ENCODE peak calls at places on chromosomes 13 and 19, in eight cellular contexts. Y, J, P, Q, H, X, K and S are unnamed samples.

GRCh38 chr13:99655351-99656091 is 154.2 kb downstream of the TM9SF2 start:
- DNase-seq in Y (no peak), J (peak; percentile 85), P (no peak), Q (peak; percentile 90), H (peak; percentile 79), X (no peak), K (no peak), S (peak; percentile 8)

GRCh38 chr19:52923782-52924593 is 760 bp upstream of the ZNF888 start:
- DNase-seq in Y (no peak), J (peak; percentile 67), P (peak; percentile 69), Q (no peak), H (peak; percentile 48), X (peak; percentile 51), K (no peak), S (peak; percentile 89)

GRCh38 chr13:96849091-96849490 is 145.2 kb downstream of the OXGR1 start:
- DNase-seq in Y (no peak), J (no peak), P (no peak), Q (no peak), H (no peak), X (no peak), K (no peak), S (no peak)

GRCh38 chr19:10876459-10877240 is 5.3 kb downstream of the CARM1 start:
- DNase-seq in Y (no peak), J (no peak), P (no peak), Q (no peak), H (no peak), X (no peak), K (no peak), S (no peak)

GRCh38 chr13:77422724-77423123 is 95.8 kb upstream of the MYCBP2 start:
- DNase-seq in Y (no peak), J (no peak), P (no peak), Q (no peak), H (no peak), X (no peak), K (no peak), S (no peak)

GRCh38 chr13:78662467-78662866 is 3.5 kb upstream of the OBI1 start:
- DNase-seq in Y (no peak), J (no peak), P (no peak), Q (no peak), H (no peak), X (no peak), K (no peak), S (no peak)

GRCh38 chr13:95643814-95644598 is 500 bp downstream of the DZIP1 start:
- DNase-seq in Y (peak; percentile 17), J (peak; percentile 32), P (peak; percentile 22), Q (no peak), H (peak; percentile 31), X (peak; percentile 53), K (peak; percentile 47), S (no peak)

GRCh38 chr19:38565686-38566105 is 52.1 kb downstream of the MAP4K1 start:
- DNase-seq in Y (no peak), J (no peak), P (no peak), Q (no peak), H (no peak), X (no peak), K (no peak), S (no peak)

GRCh38 chr13:98150836-98151489 is 8.1 kb downstream of the FARP1 start:
- DNase-seq in Y (no peak), J (no peak), P (no peak), Q (no peak), H (no peak), X (no peak), K (no peak), S (no peak)

GRCh38 chr13:35566340-35566739 is 89.9 kb upstream of the MAB21L1 start:
- DNase-seq in Y (no peak), J (no peak), P (no peak), Q (no peak), H (peak; percentile 5), X (peak; percentile 70), K (no peak), S (peak; percentile 80)

GRCh38 chr19:47471733-47472457 is at the start of gene SLC8A2:
- DNase-seq in Y (peak; percentile 14), J (peak; percentile 93), P (peak; percentile 76), Q (peak; percentile 35), H (peak; percentile 63), X (peak; percentile 83), K (peak; percentile 65), S (peak; percentile 98)

GRCh38 chr13:69580255-69580654 is 527.4 kb upstream of the ATXN8OS start:
- DNase-seq in Y (no peak), J (no peak), P (no peak), Q (no peak), H (no peak), X (no peak), K (no peak), S (no peak)

GRCh38 chr13:47178090-47178950 is 281.5 kb upstream of the HTR2A start:
- DNase-seq in Y (no peak), J (no peak), P (no peak), Q (no peak), H (no peak), X (peak; percentile 7), K (no peak), S (peak; percentile 76)

GRCh38 chr19:40282920-40283319 is 2.2 kb downstream of the AKT2 start:
- DNase-seq in Y (peak; percentile 31), J (no peak), P (no peak), Q (no peak), H (peak; percentile 20), X (no peak), K (no peak), S (no peak)

GRCh38 chr19:39052243-39052746 is 19.9 kb upstream of the FBXO27 start:
- DNase-seq in Y (peak; percentile 13), J (peak; percentile 68), P (peak; percentile 40), Q (no peak), H (peak; percentile 45), X (peak; percentile 56), K (peak; percentile 56), S (peak; percentile 59)

GRCh38 chr13:59012731-59013130 is 1151.0 kb downstream of the DIAPH3 start:
- DNase-seq in Y (no peak), J (no peak), P (no peak), Q (no peak), H (no peak), X (no peak), K (no peak), S (no peak)

GRCh38 chr13:63855457-63856118 is 2439.9 kb upstream of the PCDH20 start:
- DNase-seq in Y (no peak), J (no peak), P (no peak), Q (no peak), H (no peak), X (no peak), K (no peak), S (no peak)

GRCh38 chr19:4379383-4380253 is 20.7 kb downstream of the SH3GL1 start:
- DNase-seq in Y (no peak), J (no peak), P (no peak), Q (no peak), H (peak; percentile 60), X (no peak), K (no peak), S (no peak)

GRCh38 chr19:17830567-17831418 is 9.5 kb upstream of the INSL3 start:
- DNase-seq in Y (no peak), J (peak; percentile 90), P (peak; percentile 33), Q (peak; percentile 91), H (peak; percentile 75), X (no peak), K (peak; percentile 62), S (peak; percentile 39)

GRCh38 chr13:42892760-42893159 is 99.3 kb downstream of the EPSTI1 start:
- DNase-seq in Y (no peak), J (no peak), P (no peak), Q (no peak), H (peak; percentile 89), X (no peak), K (no peak), S (peak; percentile 70)

GRCh38 chr19:30071871-30072270 is 129.8 kb downstream of the URI1 start:
- DNase-seq in Y (no peak), J (no peak), P (no peak), Q (no peak), H (no peak), X (no peak), K (no peak), S (no peak)

GRCh38 chr19:5697022-5697889 is 7.2 kb downstream of the RPL36 start:
- DNase-seq in Y (no peak), J (peak; percentile 7), P (no peak), Q (no peak), H (no peak), X (no peak), K (no peak), S (peak; percentile 26)

GRCh38 chr19:18975011-18975410 is 34.0 kb upstream of the HOMER3 start:
- DNase-seq in Y (peak; percentile 3), J (no peak), P (no peak), Q (no peak), H (peak; percentile 56), X (no peak), K (no peak), S (peak; percentile 79)